ENCODE peak calls at places on chromosomes 11 and 22, in seven cellular contexts. U is effector memory CD4-positive, alpha-beta T cell; B is NCI-H2081; J is aorta; C is fibroblast of gingiva; N is progenitor cell of endocrine pancreas; R is stimulated activated CD4-positive, alpha-beta T cell treated with anti-CD3 and anti-CD28 coated beads, Interleukin-12 subunit alpha, Interleukin-12 subunit beta, amount 100 ng/mL, for 4 hours. T is an unnamed sample.

GRCh38 chr11:709109-709997 is 3.3 kb downstream of the EPS8L2 start:
- DNase-seq in U (no peak), B (no peak), J (no peak), C (no peak), N (no peak), R (no peak), T (no peak)

GRCh38 chr22:38292694-38293093 is 19.9 kb upstream of the TMEM184B start:
- DNase-seq in U (no peak), B (no peak), J (no peak), C (no peak), N (no peak), R (no peak), T (no peak)

GRCh38 chr11:12692238-12693074 is 18.2 kb downstream of the TEAD1 start:
- DNase-seq in U (no peak), B (peak; percentile 25), J (peak; percentile 91), C (peak; percentile 94), N (no peak), R (no peak), T (peak; percentile 97)

GRCh38 chr11:108483163-108483562 is 15.0 kb downstream of the POGLUT3 start:
- DNase-seq in U (no peak), B (no peak), J (no peak), C (no peak), N (no peak), R (no peak), T (no peak)

GRCh38 chr11:17864478-17864941 is 129.9 kb downstream of the KCNC1 start:
- DNase-seq in U (no peak), B (no peak), J (no peak), C (no peak), N (peak; percentile 20), R (peak; percentile 3), T (no peak)

GRCh38 chr11:89736566-89736965 is 26.5 kb downstream of the TRIM77 start:
- DNase-seq in U (no peak), B (no peak), J (no peak), C (no peak), N (no peak), R (no peak), T (no peak)

GRCh38 chr11:17699157-17700114 is 19.9 kb upstream of the MYOD1 start:
- DNase-seq in U (no peak), B (no peak), J (no peak), C (no peak), N (no peak), R (no peak), T (peak; percentile 49)

GRCh38 chr11:62504158-62504973 is 42.2 kb downstream of the AHNAK start:
- DNase-seq in U (no peak), B (no peak), J (no peak), C (no peak), N (no peak), R (no peak), T (no peak)

GRCh38 chr11:31690041-31690440 is 121.1 kb downstream of the PAX6 start:
- DNase-seq in U (no peak), B (no peak), J (no peak), C (peak; percentile 39), N (no peak), R (no peak), T (peak; percentile 24)

GRCh38 chr22:25068701-25069100 is 116.2 kb downstream of the KIAA1671 start:
- DNase-seq in U (no peak), B (no peak), J (no peak), C (no peak), N (no peak), R (no peak), T (no peak)

GRCh38 chr22:26673485-26673884 is 16.1 kb downstream of the MIAT start:
- DNase-seq in U (no peak), B (no peak), J (no peak), C (no peak), N (no peak), R (no peak), T (no peak)

GRCh38 chr11:93528252-93528651 is 14.9 kb downstream of the SMCO4 start:
- DNase-seq in U (no peak), B (no peak), J (no peak), C (no peak), N (no peak), R (no peak), T (no peak)

GRCh38 chr22:25448435-25449051 is 115.9 kb upstream of the GRK3 start:
- DNase-seq in U (no peak), B (no peak), J (no peak), C (peak; percentile 11), N (no peak), R (no peak), T (peak; percentile 38)

GRCh38 chr11:2943711-2944118 is 14.5 kb upstream of the PHLDA2 start:
- DNase-seq in U (no peak), B (no peak), J (no peak), C (no peak), N (no peak), R (no peak), T (peak; percentile 44)

GRCh38 chr22:20653012-20653794 is 120.7 kb upstream of the SERPIND1 start:
- DNase-seq in U (no peak), B (no peak), J (no peak), C (no peak), N (no peak), R (no peak), T (no peak)

GRCh38 chr11:61370349-61371005 is 8.3 kb downstream of the TMEM138 start:
- DNase-seq in U (no peak), B (no peak), J (no peak), C (no peak), N (no peak), R (no peak), T (no peak)

T was measured in foreskin fibroblast.